ENCODE peak calls at places on chromosomes 3 and 15, in six cellular contexts. One of them, this sample, is unnamed.

GRCh38 chr3:140430494-140430893 is 247.4 kb upstream of the TRIM42 start:
- DNase-seq in AG10803: no peak
- DNase-seq in cardiac fibroblast: no peak
- DNase-seq in fibroblast of lung: no peak
- DNase-seq in nephron progenitor cell: no peak
- DNase-seq in endothelial cell of umbilical vein: no peak
- DNase-seq in this sample: no peak

GRCh38 chr3:20575153-20575552 is 389.1 kb upstream of the SGO1 start:
- DNase-seq in nephron progenitor cell: no peak
- DNase-seq in endothelial cell of umbilical vein: no peak
- DNase-seq in AG10803: peak; percentile 75
- DNase-seq in fibroblast of lung: peak; percentile 86
- DNase-seq in cardiac fibroblast: peak; percentile 78
- DNase-seq in this sample: no peak

GRCh38 chr3:58034738-58035511 is 26.7 kb downstream of the FLNB start:
- DNase-seq in endothelial cell of umbilical vein: no peak
- DNase-seq in fibroblast of lung: no peak
- DNase-seq in nephron progenitor cell: no peak
- DNase-seq in cardiac fibroblast: no peak
- DNase-seq in AG10803: no peak
- DNase-seq in this sample: no peak

GRCh38 chr15:80832676-80833075 is 53.5 kb downstream of the CEMIP start:
- DNase-seq in AG10803: no peak
- DNase-seq in cardiac fibroblast: no peak
- DNase-seq in nephron progenitor cell: no peak
- DNase-seq in fibroblast of lung: no peak
- DNase-seq in endothelial cell of umbilical vein: no peak
- DNase-seq in this sample: no peak

GRCh38 chr3:148459931-148460513 is 237.7 kb upstream of the AGTR1 start:
- DNase-seq in cardiac fibroblast: peak; percentile 60
- DNase-seq in endothelial cell of umbilical vein: no peak
- DNase-seq in AG10803: peak; percentile 9
- DNase-seq in fibroblast of lung: no peak
- DNase-seq in nephron progenitor cell: no peak
- DNase-seq in this sample: no peak

GRCh38 chr3:11658180-11658579 is 14.5 kb upstream of the VGLL4 start:
- DNase-seq in endothelial cell of umbilical vein: no peak
- DNase-seq in fibroblast of lung: no peak
- DNase-seq in nephron progenitor cell: no peak
- DNase-seq in cardiac fibroblast: no peak
- DNase-seq in AG10803: no peak
- DNase-seq in this sample: no peak

GRCh38 chr3:11161666-11162065 is 7.4 kb downstream of the HRH1 start:
- DNase-seq in cardiac fibroblast: no peak
- DNase-seq in endothelial cell of umbilical vein: no peak
- DNase-seq in AG10803: no peak
- DNase-seq in fibroblast of lung: no peak
- DNase-seq in nephron progenitor cell: no peak
- DNase-seq in this sample: no peak

GRCh38 chr3:115697263-115698053 is 74.1 kb downstream of the GAP43 start:
- DNase-seq in fibroblast of lung: peak; percentile 68
- DNase-seq in endothelial cell of umbilical vein: no peak
- DNase-seq in AG10803: no peak
- DNase-seq in cardiac fibroblast: peak; percentile 53
- DNase-seq in nephron progenitor cell: no peak
- DNase-seq in this sample: no peak

GRCh38 chr3:64216706-64217105 is 8.6 kb downstream of the PRICKLE2 start:
- DNase-seq in AG10803: peak; percentile 58
- DNase-seq in cardiac fibroblast: peak; percentile 37
- DNase-seq in nephron progenitor cell: peak; percentile 21
- DNase-seq in fibroblast of lung: peak; percentile 71
- DNase-seq in endothelial cell of umbilical vein: peak; percentile 62
- DNase-seq in this sample: no peak

GRCh38 chr3:33063651-33064051 is 33.3 kb downstream of the GLB1 start:
- DNase-seq in fibroblast of lung: peak; percentile 30
- DNase-seq in cardiac fibroblast: peak; percentile 8
- DNase-seq in nephron progenitor cell: no peak
- DNase-seq in endothelial cell of umbilical vein: no peak
- DNase-seq in AG10803: peak; percentile 74
- DNase-seq in this sample: no peak

GRCh38 chr15:77015651-77016320 is 20.9 kb downstream of the PSTPIP1 start:
- DNase-seq in fibroblast of lung: no peak
- DNase-seq in nephron progenitor cell: peak; percentile 36
- DNase-seq in AG10803: no peak
- DNase-seq in cardiac fibroblast: no peak
- DNase-seq in endothelial cell of umbilical vein: no peak
- DNase-seq in this sample: no peak

GRCh38 chr15:60275624-60276023 is 122.2 kb downstream of the ANXA2 start:
- DNase-seq in AG10803: no peak
- DNase-seq in endothelial cell of umbilical vein: no peak
- DNase-seq in nephron progenitor cell: no peak
- DNase-seq in fibroblast of lung: no peak
- DNase-seq in cardiac fibroblast: no peak
- DNase-seq in this sample: no peak

GRCh38 chr3:13654330-13655073 is 105.6 kb downstream of the FBLN2 start:
- DNase-seq in endothelial cell of umbilical vein: no peak
- DNase-seq in nephron progenitor cell: no peak
- DNase-seq in cardiac fibroblast: no peak
- DNase-seq in AG10803: no peak
- DNase-seq in fibroblast of lung: no peak
- DNase-seq in this sample: peak; percentile 22

DNA sequence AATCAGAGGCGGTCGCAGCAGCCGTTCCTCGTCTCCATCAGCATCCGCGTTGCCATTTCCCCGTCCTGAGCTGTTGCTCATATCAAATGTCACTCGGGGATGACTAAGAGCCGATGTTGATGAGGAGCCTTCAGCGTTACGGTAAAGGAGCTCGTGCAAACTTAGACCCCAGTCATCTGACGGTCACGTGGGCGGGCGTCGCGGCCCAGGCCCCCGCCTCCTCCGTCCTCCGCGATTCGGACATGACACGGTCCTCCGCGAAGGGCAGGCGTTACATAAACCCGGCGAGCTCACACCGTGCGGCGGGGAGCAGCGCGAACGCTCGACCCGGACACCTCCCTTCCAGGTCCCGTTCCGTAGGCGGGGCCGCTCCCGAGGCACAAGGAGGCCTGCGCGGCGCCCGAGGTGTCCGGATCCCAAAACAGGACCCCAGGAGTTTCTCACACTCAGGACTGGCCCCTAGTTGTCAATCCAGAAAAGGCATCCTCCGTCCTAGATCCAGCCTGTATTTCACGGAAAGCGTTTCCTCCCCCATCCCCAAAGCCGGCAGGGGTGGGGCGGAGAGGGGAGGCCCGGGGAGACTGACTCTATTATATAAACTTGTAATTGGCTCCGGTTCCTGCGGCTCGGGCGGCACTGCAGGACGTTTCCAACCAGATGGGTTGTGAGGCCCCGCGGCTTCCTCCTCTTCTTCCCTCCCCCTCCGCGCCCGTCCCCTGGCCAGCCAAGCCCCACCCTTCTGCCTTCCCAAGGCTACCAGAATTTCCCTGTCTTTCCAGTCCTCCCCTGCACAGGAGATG is 100.0 kb upstream of the IGF1R start:
- DNase-seq in cardiac fibroblast: peak; percentile 23
- DNase-seq in endothelial cell of umbilical vein: peak; percentile 53
- DNase-seq in AG10803: peak; percentile 40
- DNase-seq in nephron progenitor cell: peak; percentile 65
- DNase-seq in fibroblast of lung: peak; percentile 60
- DNase-seq in this sample: peak; percentile 48
- TF ChIP-seq CTCF in cardiac fibroblast: no peak
- TF ChIP-seq CTCF in endothelial cell of umbilical vein: no peak
- TF ChIP-seq CTCF in AG10803: peak; percentile 26
- TF ChIP-seq CTCF in nephron progenitor cell: peak; percentile 18
- TF ChIP-seq CTCF in fibroblast of lung: peak; percentile 49
- TF ChIP-seq CTCF in this sample: peak; percentile 42

DNA sequence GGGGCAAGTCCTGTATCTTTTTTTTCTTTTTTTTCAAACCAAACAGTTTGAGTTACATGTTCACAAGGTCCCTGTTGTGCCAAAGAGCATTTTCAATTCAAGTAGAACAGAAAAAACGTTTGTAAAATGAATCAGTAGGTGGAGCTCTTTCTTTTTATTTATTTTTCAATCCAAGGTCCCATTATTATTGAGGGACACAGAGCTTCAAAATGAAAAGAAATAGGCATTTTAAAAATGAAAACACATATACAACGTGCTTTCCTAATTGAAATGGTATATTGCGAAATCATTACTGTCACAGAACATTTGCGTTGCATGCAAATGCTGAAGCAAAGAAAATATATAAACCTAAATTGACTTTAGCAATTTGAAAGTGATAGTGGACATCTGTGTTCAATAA is 711.0 kb downstream of the MECOM start:
- DNase-seq in AG10803: peak; percentile 42
- DNase-seq in nephron progenitor cell: no peak
- DNase-seq in cardiac fibroblast: peak; percentile 67
- DNase-seq in endothelial cell of umbilical vein: peak; percentile 62
- DNase-seq in fibroblast of lung: peak; percentile 43
- DNase-seq in this sample: no peak
- TF ChIP-seq CTCF in AG10803: peak; percentile 46
- TF ChIP-seq CTCF in nephron progenitor cell: no peak
- TF ChIP-seq CTCF in cardiac fibroblast: peak; percentile 11
- TF ChIP-seq CTCF in endothelial cell of umbilical vein: no peak
- TF ChIP-seq CTCF in fibroblast of lung: peak; percentile 27
- TF ChIP-seq CTCF in this sample: peak; percentile 44

DNA sequence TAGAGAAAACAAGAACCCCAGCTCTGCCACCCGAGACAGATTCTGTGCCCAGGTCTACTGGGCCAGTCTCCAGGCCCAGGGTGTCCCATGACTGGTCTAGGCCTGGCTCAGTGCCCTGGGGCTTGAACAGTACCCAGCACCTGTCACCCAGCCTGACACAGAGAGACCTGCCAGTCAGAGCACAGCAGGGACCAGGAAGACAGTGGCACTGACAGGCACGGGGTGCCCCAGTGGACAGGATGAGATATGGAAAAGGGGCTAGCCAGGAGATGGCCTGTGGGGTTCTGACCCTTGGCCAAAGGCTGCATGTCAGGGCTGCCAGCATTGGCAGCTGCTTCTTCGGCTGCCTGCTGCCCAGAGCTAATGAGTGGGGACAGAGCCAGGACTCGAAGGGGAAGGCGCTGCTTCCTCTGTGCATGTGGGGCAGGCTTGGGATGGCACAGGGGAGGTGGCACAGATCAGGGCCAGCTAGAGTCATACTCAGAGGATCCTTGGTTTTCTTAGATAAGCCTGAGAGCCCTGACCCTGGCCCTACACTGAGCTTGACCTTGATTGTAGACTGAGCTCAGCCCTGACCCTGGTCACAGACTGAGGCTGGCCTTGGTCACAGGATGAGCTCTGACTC is 15.2 kb downstream of the CCDC33 start:
- DNase-seq in endothelial cell of umbilical vein: no peak
- DNase-seq in cardiac fibroblast: no peak
- DNase-seq in nephron progenitor cell: no peak
- DNase-seq in AG10803: no peak
- DNase-seq in fibroblast of lung: no peak
- DNase-seq in this sample: no peak
- TF ChIP-seq CTCF in endothelial cell of umbilical vein: no peak
- TF ChIP-seq CTCF in cardiac fibroblast: no peak
- TF ChIP-seq CTCF in nephron progenitor cell: no peak
- TF ChIP-seq CTCF in AG10803: no peak
- TF ChIP-seq CTCF in fibroblast of lung: no peak
- TF ChIP-seq CTCF in this sample: no peak

DNA sequence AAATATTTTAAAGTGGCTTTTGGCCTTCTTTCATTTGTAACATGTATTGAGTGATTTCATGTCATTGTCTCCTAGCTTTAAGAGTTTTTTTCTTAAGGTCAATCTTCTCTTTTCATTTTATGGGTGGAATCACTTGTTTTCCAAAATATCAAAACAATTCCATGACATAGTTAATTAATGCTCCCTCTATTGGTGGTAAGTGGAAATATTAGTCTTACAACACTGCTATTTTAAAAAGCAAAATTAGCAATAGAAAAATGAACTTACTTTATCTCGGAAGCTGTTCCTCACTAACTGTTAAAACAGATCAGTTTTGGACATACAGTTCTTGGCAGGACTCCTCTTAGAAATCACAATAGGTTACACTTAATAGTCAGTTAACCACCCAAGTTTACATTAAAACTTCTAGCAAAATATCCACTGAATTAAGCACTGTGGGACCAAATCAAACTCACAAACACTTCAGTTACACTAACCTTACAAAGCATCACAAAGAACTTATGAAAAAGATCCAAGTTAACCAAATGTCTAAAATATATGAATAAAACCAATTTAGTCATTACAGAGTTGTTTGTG is 42.4 kb downstream of the TIGIT start:
- DNase-seq in nephron progenitor cell: no peak
- DNase-seq in AG10803: peak; percentile 10
- DNase-seq in cardiac fibroblast: peak; percentile 36
- DNase-seq in endothelial cell of umbilical vein: peak; percentile 18
- DNase-seq in fibroblast of lung: peak; percentile 11
- DNase-seq in this sample: no peak
- TF ChIP-seq CTCF in nephron progenitor cell: peak; percentile 34
- TF ChIP-seq CTCF in AG10803: peak; percentile 51
- TF ChIP-seq CTCF in cardiac fibroblast: peak; percentile 43
- TF ChIP-seq CTCF in endothelial cell of umbilical vein: peak; percentile 15
- TF ChIP-seq CTCF in fibroblast of lung: peak; percentile 41
- TF ChIP-seq CTCF in this sample: peak; percentile 61

This sample was measured in neural crest cell.